ENCODE peak calls at places on chromosome 14, in seven cellular contexts. D, U, K, Z, M, Y and H are unnamed samples.

GRCh38 chr14:101713641-101714349 is 47.7 kb upstream of the PPP2R5C start:
- DNase-seq in D (no peak), U (no peak), K (no peak), Z (peak; percentile 39), M (no peak), Y (no peak), H (no peak)

GRCh38 chr14:22483863-22484593 is 105.0 kb downstream of the DAD1 start:
- DNase-seq in D (no peak), U (no peak), K (peak; percentile 91), Z (no peak), M (no peak), Y (no peak), H (no peak)

GRCh38 chr14:95943699-95944098 is 67.1 kb downstream of the TUNAR start:
- DNase-seq in D (no peak), U (no peak), K (no peak), Z (no peak), M (no peak), Y (no peak), H (no peak)

GRCh38 chr14:36070056-36071043 is 106.2 kb downstream of the PTCSC3 start:
- DNase-seq in D (peak; percentile 20), U (no peak), K (peak; percentile 71), Z (no peak), M (peak; percentile 64), Y (peak; percentile 24), H (no peak)

GRCh38 chr14:72892103-72892878 is 1.6 kb downstream of the DPF3 start:
- DNase-seq in D (no peak), U (no peak), K (peak; percentile 62), Z (no peak), M (peak; percentile 43), Y (no peak), H (peak; percentile 10)

GRCh38 chr14:103401223-103402214 is 16.3 kb downstream of the MARK3 start:
- DNase-seq in D (no peak), U (no peak), K (no peak), Z (no peak), M (peak; percentile 87), Y (no peak), H (no peak)

GRCh38 chr14:31362746-31363145 is 57.6 kb downstream of the HEATR5A start:
- DNase-seq in D (no peak), U (no peak), K (no peak), Z (no peak), M (no peak), Y (no peak), H (no peak)

GRCh38 chr14:23123419-23123818 is 4.4 kb upstream of the CEBPE start:
- DNase-seq in D (no peak), U (peak; percentile 74), K (peak; percentile 71), Z (no peak), M (no peak), Y (peak; percentile 78), H (no peak)

GRCh38 chr14:67934087-67934486 is 114.5 kb downstream of the RAD51B start:
- DNase-seq in D (peak; percentile 54), U (peak; percentile 27), K (peak; percentile 94), Z (no peak), M (peak; percentile 85), Y (no peak), H (no peak)

GRCh38 chr14:95340201-95340697 is 20.5 kb upstream of the CLMN start:
- DNase-seq in D (no peak), U (no peak), K (peak; percentile 36), Z (no peak), M (no peak), Y (no peak), H (no peak)

GRCh38 chr14:95043732-95044462 is 113.4 kb downstream of the DICER1 start:
- DNase-seq in D (no peak), U (no peak), K (no peak), Z (no peak), M (no peak), Y (no peak), H (no peak)

GRCh38 chr14:97544581-97544980 is 747.4 kb downstream of the VRK1 start:
- DNase-seq in D (no peak), U (no peak), K (no peak), Z (no peak), M (no peak), Y (no peak), H (no peak)

GRCh38 chr14:99026471-99026870 is 245.5 kb downstream of the BCL11B start:
- DNase-seq in D (no peak), U (no peak), K (peak; percentile 50), Z (no peak), M (no peak), Y (no peak), H (no peak)

GRCh38 chr14:48247972-48248371 is 572.6 kb upstream of the MDGA2 start:
- DNase-seq in D (no peak), U (no peak), K (no peak), Z (no peak), M (no peak), Y (no peak), H (no peak)

GRCh38 chr14:104639889-104640548 is 35.4 kb upstream of the TMEM179 start:
- DNase-seq in D (peak; percentile 46), U (peak; percentile 45), K (peak; percentile 81), Z (no peak), M (peak; percentile 24), Y (peak; percentile 57), H (no peak)

GRCh38 chr14:24909523-24910302 is 140.2 kb downstream of the STXBP6 start:
- DNase-seq in D (no peak), U (no peak), K (no peak), Z (no peak), M (no peak), Y (no peak), H (no peak)

GRCh38 chr14:75456069-75457023 is 28.5 kb downstream of the JDP2 start:
- DNase-seq in D (no peak), U (no peak), K (no peak), Z (no peak), M (no peak), Y (no peak), H (no peak)

GRCh38 chr14:104130974-104131651 is 7.3 kb upstream of the KIF26A start:
- DNase-seq in D (no peak), U (peak; percentile 66), K (peak; percentile 67), Z (no peak), M (peak; percentile 1), Y (peak; percentile 66), H (no peak)

GRCh38 chr14:67633451-67634154 is 13.9 kb downstream of the ARG2 start:
- DNase-seq in D (no peak), U (no peak), K (no peak), Z (no peak), M (no peak), Y (no peak), H (no peak)

GRCh38 chr14:84025258-84026012 is 1504.5 kb upstream of the FLRT2 start:
- DNase-seq in D (no peak), U (no peak), K (peak; percentile 55), Z (no peak), M (no peak), Y (peak; percentile 26), H (no peak)

GRCh38 chr14:94412671-94413638 is 24.6 kb upstream of the SERPINA1 start:
- DNase-seq in D (no peak), U (no peak), K (no peak), Z (no peak), M (no peak), Y (no peak), H (no peak)

GRCh38 chr14:54564799-54565235 is 2.1 kb upstream of the SAMD4A start:
- DNase-seq in D (peak; percentile 57), U (no peak), K (peak; percentile 80), Z (no peak), M (peak; percentile 87), Y (no peak), H (no peak)

GRCh38 chr14:38546932-38547551 is 291.1 kb upstream of the CLEC14A start:
- DNase-seq in D (no peak), U (no peak), K (no peak), Z (no peak), M (no peak), Y (no peak), H (no peak)

GRCh38 chr14:62006116-62006737 is 244.0 kb downstream of the SNAPC1 start:
- DNase-seq in D (no peak), U (no peak), K (no peak), Z (no peak), M (no peak), Y (no peak), H (no peak)
- H3K27ac ChIP-seq in D (no peak overlapping the region), U (no peak overlapping the region), K (no peak overlapping the region), Z (no peak overlapping the region), M (no peak overlapping the region), Y (no peak overlapping the region), H (no peak overlapping the region)

GRCh38 chr14:69281450-69282169 is 21.7 kb downstream of the GALNT16 start:
- DNase-seq in D (no peak), U (peak; percentile 61), K (no peak), Z (no peak), M (peak; percentile 5), Y (peak; percentile 40), H (no peak)

GRCh38 chr14:69285661-69286255 is 25.8 kb downstream of the GALNT16 start:
- DNase-seq in D (no peak), U (no peak), K (no peak), Z (no peak), M (no peak), Y (no peak), H (no peak)

GRCh38 chr14:69287096-69287991 is 27.4 kb downstream of the GALNT16 start:
- DNase-seq in D (no peak), U (no peak), K (no peak), Z (no peak), M (no peak), Y (no peak), H (no peak)

GRCh38 chr14:69282448-69282847 is 22.5 kb downstream of the GALNT16 start:
- DNase-seq in D (no peak), U (no peak), K (no peak), Z (no peak), M (no peak), Y (no peak), H (no peak)

DNA sequence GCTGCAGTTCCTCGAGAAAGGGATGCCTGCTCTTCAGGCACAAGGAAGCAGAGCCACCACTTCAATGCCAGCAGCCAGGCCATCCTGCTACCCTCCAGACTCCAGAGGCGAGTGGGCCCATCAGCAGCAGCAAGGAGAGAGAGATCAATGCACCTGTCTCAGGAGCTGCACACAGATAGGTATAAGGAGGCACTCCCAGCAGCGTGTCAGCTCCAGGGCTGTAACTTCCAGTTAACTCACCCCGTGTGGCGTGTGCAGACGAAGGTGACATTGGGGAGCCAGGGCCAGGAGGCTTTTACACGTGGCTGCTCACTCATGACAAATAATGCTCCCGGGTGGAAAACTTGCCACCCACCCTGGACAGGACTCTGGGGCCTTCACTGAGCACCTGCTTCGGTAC is 24.2 kb downstream of the GALNT16 start:
- DNase-seq in D (no peak), U (no peak), K (no peak), Z (no peak), M (no peak), Y (peak; percentile 36), H (no peak)
- TF ChIP-seq CTCF in D (no peak), U (no peak), K (no peak), Z (no peak), M (no peak), Y (no peak), H (no peak)

DNA sequence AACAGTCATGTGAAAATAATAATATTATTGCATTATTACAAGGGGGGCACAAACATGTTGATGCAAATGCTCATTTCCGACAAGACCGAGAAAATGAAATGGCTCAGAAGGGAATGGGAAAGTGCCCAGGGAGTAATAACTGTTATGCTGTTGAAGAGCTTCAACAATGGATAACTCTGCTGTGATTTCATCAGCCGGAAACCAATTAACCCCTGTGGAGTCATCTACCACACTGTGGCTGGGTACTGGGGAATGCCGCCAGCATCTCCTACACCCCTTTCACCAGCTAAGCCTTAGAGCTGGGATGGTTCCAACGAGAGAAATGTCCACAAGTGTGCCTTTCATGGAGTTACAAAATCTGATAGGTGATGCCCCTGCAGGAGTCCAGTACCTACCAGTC is 509.4 kb upstream of the CCDC196 start:
- DNase-seq in D (no peak), U (no peak), K (peak; percentile 95), Z (no peak), M (no peak), Y (no peak), H (no peak)
- H3K9me3 ChIP-seq in D (peaks cover 13% of the 10 kb centered on the region), U (no peaks in the 10 kb centered on the region), K (no peaks in the 10 kb centered on the region), Z (peaks cover 9% of the 10 kb centered on the region), M (peaks cover 7% of the 10 kb centered on the region), Y (peaks cover 11% of the 10 kb centered on the region), H (no peaks in the 10 kb centered on the region)

GRCh38 chr14:32897724-32898064 is 41.0 kb upstream of the NPAS3 start:
- DNase-seq in D (no peak), U (no peak), K (no peak), Z (no peak), M (no peak), Y (no peak), H (no peak)
- H3K27ac ChIP-seq in D (peak overlapping the region; percentile 86), U (peak overlapping the region; percentile 77), K (peak overlapping the region; percentile 28), Z (peak overlapping the region; percentile 60), M (no peak overlapping the region), Y (peak overlapping the region; percentile 76), H (no peak overlapping the region)